ENCODE peak calls at places on chromosomes 12 and 14, in seven cellular contexts. C, O, Q, B, U, V and F are unnamed samples.

GRCh38 chr12:84856156-84856900 is 56.3 kb downstream of the SLC6A15 start:
- DNase-seq in C (no peak), O (no peak), Q (peak; percentile 38), B (no peak), U (no peak), V (no peak), F (no peak)

GRCh38 chr12:107778383-107779015 is 4.0 kb downstream of the ASCL4 start:
- DNase-seq in C (no peak), O (no peak), Q (peak; percentile 19), B (no peak), U (no peak), V (no peak), F (no peak)

GRCh38 chr14:78403278-78403815 is 233.2 kb downstream of the NRXN3 start:
- DNase-seq in C (no peak), O (no peak), Q (peak; percentile 98), B (no peak), U (peak; percentile 81), V (no peak), F (peak; percentile 40)

GRCh38 chr12:42323856-42324255 is 2.0 kb downstream of the ZCRB1 start:
- DNase-seq in C (no peak), O (no peak), Q (no peak), B (no peak), U (no peak), V (no peak), F (no peak)

GRCh38 chr14:56357478-56357877 is 222.1 kb upstream of the TMEM260 start:
- DNase-seq in C (no peak), O (no peak), Q (no peak), B (no peak), U (no peak), V (no peak), F (no peak)

GRCh38 chr14:75198291-75198933 is 22.0 kb upstream of the TMED10 start:
- DNase-seq in C (no peak), O (no peak), Q (no peak), B (no peak), U (no peak), V (peak; percentile 86), F (no peak)

GRCh38 chr12:3034067-3034750 is 43.0 kb upstream of the TSPAN9 start:
- DNase-seq in C (peak; percentile 21), O (no peak), Q (peak; percentile 45), B (peak; percentile 43), U (peak; percentile 26), V (peak; percentile 79), F (peak; percentile 25)

GRCh38 chr14:22996823-22997301 is 13.1 kb downstream of the C14orf93 start:
- DNase-seq in C (no peak), O (no peak), Q (no peak), B (no peak), U (peak; percentile 39), V (no peak), F (no peak)

GRCh38 chr14:50603565-50603964 is 43.6 kb downstream of the ATL1 start:
- DNase-seq in C (no peak), O (no peak), Q (no peak), B (no peak), U (no peak), V (no peak), F (no peak)

GRCh38 chr14:103298620-103299019 is 35.4 kb upstream of the EIF5 start:
- DNase-seq in C (no peak), O (no peak), Q (no peak), B (no peak), U (no peak), V (no peak), F (no peak)

GRCh38 chr12:103848132-103848531 is 7.1 kb upstream of the NT5DC3 start:
- DNase-seq in C (no peak), O (no peak), Q (no peak), B (no peak), U (no peak), V (no peak), F (no peak)

GRCh38 chr12:131774576-131774975 is 53.6 kb upstream of the MMP17 start:
- DNase-seq in C (no peak), O (no peak), Q (no peak), B (no peak), U (no peak), V (no peak), F (no peak)

GRCh38 chr12:21248679-21249078 is 86.0 kb downstream of the SLCO1A2 start:
- DNase-seq in C (no peak), O (no peak), Q (peak; percentile 36), B (no peak), U (peak; percentile 45), V (no peak), F (no peak)

GRCh38 chr14:76996563-76997146 is 31.9 kb downstream of the IRF2BPL start:
- DNase-seq in C (no peak), O (no peak), Q (peak; percentile 82), B (no peak), U (peak; percentile 17), V (no peak), F (no peak)

GRCh38 chr14:71752111-71752738 is 180.0 kb upstream of the RGS6 start:
- DNase-seq in C (no peak), O (no peak), Q (no peak), B (no peak), U (no peak), V (no peak), F (no peak)